ENCODE peak calls at places on chromosomes 12 and 14, in eight cellular contexts. One of them, this sample, is unnamed.

GRCh38 chr12:11581179-11581755 is 68.2 kb upstream of the ETV6 start:
- DNase-seq in ovary: peak; percentile 75
- DNase-seq in stomach: peak; percentile 72
- DNase-seq in tibial artery: peak; percentile 60
- DNase-seq in WERI-Rb-1: peak; percentile 48
- DNase-seq in heart right ventricle: no peak
- DNase-seq in CD8-positive, alpha-beta T cell: peak; percentile 63
- DNase-seq in psoas muscle: no peak
- DNase-seq in this sample: no peak

GRCh38 chr12:20505056-20505455 is 136.7 kb downstream of the PDE3A start:
- DNase-seq in ovary: no peak
- DNase-seq in stomach: no peak
- DNase-seq in tibial artery: no peak
- DNase-seq in WERI-Rb-1: no peak
- DNase-seq in heart right ventricle: no peak
- DNase-seq in CD8-positive, alpha-beta T cell: no peak
- DNase-seq in psoas muscle: no peak
- DNase-seq in this sample: no peak

GRCh38 chr14:21041676-21042433 is at the start of gene RNASE7:
- DNase-seq in ovary: no peak
- DNase-seq in stomach: no peak
- DNase-seq in tibial artery: no peak
- DNase-seq in WERI-Rb-1: no peak
- DNase-seq in heart right ventricle: no peak
- DNase-seq in CD8-positive, alpha-beta T cell: no peak
- DNase-seq in psoas muscle: peak; percentile 83
- DNase-seq in this sample: no peak

GRCh38 chr14:100417466-100417865 is 94.3 kb downstream of the SLC25A47 start:
- DNase-seq in ovary: peak; percentile 61
- DNase-seq in stomach: peak; percentile 57
- DNase-seq in tibial artery: no peak
- DNase-seq in WERI-Rb-1: peak; percentile 77
- DNase-seq in heart right ventricle: no peak
- DNase-seq in CD8-positive, alpha-beta T cell: no peak
- DNase-seq in psoas muscle: peak; percentile 64
- DNase-seq in this sample: no peak

GRCh38 chr14:104891664-104892500 is 26.8 kb downstream of the CEP170B start:
- DNase-seq in ovary: peak; percentile 16
- DNase-seq in stomach: no peak
- DNase-seq in tibial artery: no peak
- DNase-seq in WERI-Rb-1: peak; percentile 7
- DNase-seq in heart right ventricle: peak; percentile 13
- DNase-seq in CD8-positive, alpha-beta T cell: no peak
- DNase-seq in psoas muscle: peak; percentile 45
- DNase-seq in this sample: no peak

GRCh38 chr12:124174949-124175348 is 119.9 kb upstream of the RFLNA start:
- DNase-seq in ovary: no peak
- DNase-seq in stomach: no peak
- DNase-seq in tibial artery: no peak
- DNase-seq in WERI-Rb-1: no peak
- DNase-seq in heart right ventricle: no peak
- DNase-seq in CD8-positive, alpha-beta T cell: no peak
- DNase-seq in psoas muscle: no peak
- DNase-seq in this sample: no peak

GRCh38 chr12:125023065-125023464 is 29.6 kb downstream of the BRI3BP start:
- DNase-seq in ovary: no peak
- DNase-seq in stomach: no peak
- DNase-seq in tibial artery: no peak
- DNase-seq in WERI-Rb-1: no peak
- DNase-seq in heart right ventricle: no peak
- DNase-seq in CD8-positive, alpha-beta T cell: no peak
- DNase-seq in psoas muscle: no peak
- DNase-seq in this sample: no peak

GRCh38 chr12:67155863-67156262 is 113.3 kb upstream of the CAND1 start:
- DNase-seq in ovary: no peak
- DNase-seq in stomach: no peak
- DNase-seq in tibial artery: no peak
- DNase-seq in WERI-Rb-1: peak; percentile 54
- DNase-seq in heart right ventricle: no peak
- DNase-seq in CD8-positive, alpha-beta T cell: no peak
- DNase-seq in psoas muscle: no peak
- DNase-seq in this sample: no peak

GRCh38 chr14:64701660-64702059 is 2.6 kb upstream of the PLEKHG3 start:
- DNase-seq in ovary: no peak
- DNase-seq in stomach: no peak
- DNase-seq in tibial artery: no peak
- DNase-seq in WERI-Rb-1: no peak
- DNase-seq in heart right ventricle: no peak
- DNase-seq in CD8-positive, alpha-beta T cell: no peak
- DNase-seq in psoas muscle: no peak
- DNase-seq in this sample: peak; percentile 7

GRCh38 chr14:101734241-101734847 is 27.2 kb upstream of the PPP2R5C start:
- DNase-seq in ovary: no peak
- DNase-seq in stomach: no peak
- DNase-seq in tibial artery: no peak
- DNase-seq in WERI-Rb-1: no peak
- DNase-seq in heart right ventricle: no peak
- DNase-seq in CD8-positive, alpha-beta T cell: no peak
- DNase-seq in psoas muscle: no peak
- DNase-seq in this sample: no peak

GRCh38 chr12:98106201-98106600 is 409.2 kb upstream of the TMPO start:
- DNase-seq in ovary: no peak
- DNase-seq in stomach: no peak
- DNase-seq in tibial artery: no peak
- DNase-seq in WERI-Rb-1: peak; percentile 43
- DNase-seq in heart right ventricle: no peak
- DNase-seq in CD8-positive, alpha-beta T cell: no peak
- DNase-seq in psoas muscle: no peak
- DNase-seq in this sample: no peak

GRCh38 chr12:112978163-112979081 is at the start of gene OAS2:
- DNase-seq in ovary: peak; percentile 29
- DNase-seq in stomach: peak; percentile 80
- DNase-seq in tibial artery: peak; percentile 78
- DNase-seq in WERI-Rb-1: no peak
- DNase-seq in heart right ventricle: peak; percentile 23
- DNase-seq in CD8-positive, alpha-beta T cell: peak; percentile 65
- DNase-seq in psoas muscle: peak; percentile 54
- DNase-seq in this sample: peak; percentile 81

GRCh38 chr12:124005736-124006581 is 32.9 kb downstream of the ZNF664 start:
- DNase-seq in ovary: no peak
- DNase-seq in stomach: no peak
- DNase-seq in tibial artery: no peak
- DNase-seq in WERI-Rb-1: peak; percentile 90
- DNase-seq in heart right ventricle: no peak
- DNase-seq in CD8-positive, alpha-beta T cell: no peak
- DNase-seq in psoas muscle: no peak
- DNase-seq in this sample: no peak

GRCh38 chr14:51884086-51884927 is 23.9 kb downstream of the GNG2 start:
- DNase-seq in ovary: no peak
- DNase-seq in stomach: no peak
- DNase-seq in tibial artery: no peak
- DNase-seq in WERI-Rb-1: no peak
- DNase-seq in heart right ventricle: no peak
- DNase-seq in CD8-positive, alpha-beta T cell: no peak
- DNase-seq in psoas muscle: no peak
- DNase-seq in this sample: no peak

GRCh38 chr14:63727231-63727735 is 582 bp downstream of the SGPP1 start:
- DNase-seq in ovary: peak; percentile 37
- DNase-seq in stomach: peak; percentile 36
- DNase-seq in tibial artery: peak; percentile 36
- DNase-seq in WERI-Rb-1: peak; percentile 39
- DNase-seq in heart right ventricle: peak; percentile 55
- DNase-seq in CD8-positive, alpha-beta T cell: peak; percentile 9
- DNase-seq in psoas muscle: peak; percentile 73
- DNase-seq in this sample: no peak

GRCh38 chr14:37597538-37598084 is 2.2 kb downstream of the TTC6 start:
- DNase-seq in ovary: no peak
- DNase-seq in stomach: peak; percentile 69
- DNase-seq in tibial artery: no peak
- DNase-seq in WERI-Rb-1: peak; percentile 38
- DNase-seq in heart right ventricle: no peak
- DNase-seq in CD8-positive, alpha-beta T cell: no peak
- DNase-seq in psoas muscle: no peak
- DNase-seq in this sample: no peak

GRCh38 chr14:37598973-37599526 is 3.6 kb downstream of the TTC6 start:
- DNase-seq in ovary: no peak
- DNase-seq in stomach: no peak
- DNase-seq in tibial artery: no peak
- DNase-seq in WERI-Rb-1: no peak
- DNase-seq in heart right ventricle: no peak
- DNase-seq in CD8-positive, alpha-beta T cell: no peak
- DNase-seq in psoas muscle: no peak
- DNase-seq in this sample: no peak

GRCh38 chr14:37599527-37600368 is 4.3 kb downstream of the TTC6 start:
- DNase-seq in ovary: no peak
- DNase-seq in stomach: no peak
- DNase-seq in tibial artery: no peak
- DNase-seq in WERI-Rb-1: peak; percentile 19
- DNase-seq in heart right ventricle: no peak
- DNase-seq in CD8-positive, alpha-beta T cell: no peak
- DNase-seq in psoas muscle: no peak
- DNase-seq in this sample: no peak

GRCh38 chr14:37596790-37597189 is 1.4 kb downstream of the TTC6 start:
- DNase-seq in ovary: no peak
- DNase-seq in stomach: no peak
- DNase-seq in tibial artery: no peak
- DNase-seq in WERI-Rb-1: no peak
- DNase-seq in heart right ventricle: no peak
- DNase-seq in CD8-positive, alpha-beta T cell: no peak
- DNase-seq in psoas muscle: no peak
- DNase-seq in this sample: no peak

GRCh38 chr14:37598085-37598972 is 2.9 kb downstream of the TTC6 start:
- DNase-seq in ovary: no peak
- DNase-seq in stomach: peak; percentile 70
- DNase-seq in tibial artery: no peak
- DNase-seq in WERI-Rb-1: peak; percentile 49
- DNase-seq in heart right ventricle: no peak
- DNase-seq in CD8-positive, alpha-beta T cell: no peak
- DNase-seq in psoas muscle: no peak
- DNase-seq in this sample: no peak
- H3K4me3 ChIP-seq in ovary: no peak overlapping the region
- H3K4me3 ChIP-seq in stomach: peak overlapping the region; percentile 67
- H3K4me3 ChIP-seq in tibial artery: no peak overlapping the region
- H3K4me3 ChIP-seq in WERI-Rb-1: peak overlapping the region; percentile 44
- H3K4me3 ChIP-seq in heart right ventricle: peak overlapping the region; percentile 12
- H3K4me3 ChIP-seq in CD8-positive, alpha-beta T cell: no peak overlapping the region
- H3K4me3 ChIP-seq in psoas muscle: peak overlapping the region; percentile 44
- H3K4me3 ChIP-seq in this sample: no peak overlapping the region

GRCh38 chr14:42424501-42424900 is 817.8 kb downstream of the LRFN5 start:
- DNase-seq in ovary: no peak
- DNase-seq in stomach: no peak
- DNase-seq in tibial artery: no peak
- DNase-seq in WERI-Rb-1: no peak
- DNase-seq in heart right ventricle: no peak
- DNase-seq in CD8-positive, alpha-beta T cell: no peak
- DNase-seq in psoas muscle: no peak
- DNase-seq in this sample: no peak

GRCh38 chr14:42429401-42429800 is 822.7 kb downstream of the LRFN5 start:
- DNase-seq in ovary: no peak
- DNase-seq in stomach: no peak
- DNase-seq in tibial artery: no peak
- DNase-seq in WERI-Rb-1: no peak
- DNase-seq in heart right ventricle: no peak
- DNase-seq in CD8-positive, alpha-beta T cell: no peak
- DNase-seq in psoas muscle: no peak
- DNase-seq in this sample: no peak

GRCh38 chr14:42428996-42429395 is 822.3 kb downstream of the LRFN5 start:
- DNase-seq in ovary: no peak
- DNase-seq in stomach: no peak
- DNase-seq in tibial artery: no peak
- DNase-seq in WERI-Rb-1: no peak
- DNase-seq in heart right ventricle: no peak
- DNase-seq in CD8-positive, alpha-beta T cell: no peak
- DNase-seq in psoas muscle: no peak
- DNase-seq in this sample: no peak
- H3K27ac ChIP-seq in ovary: no peak overlapping the region
- H3K27ac ChIP-seq in stomach: no peak overlapping the region
- H3K27ac ChIP-seq in tibial artery: no peak overlapping the region
- H3K27ac ChIP-seq in WERI-Rb-1: no peak overlapping the region
- H3K27ac ChIP-seq in heart right ventricle: no peak overlapping the region
- H3K27ac ChIP-seq in CD8-positive, alpha-beta T cell: no peak overlapping the region
- H3K27ac ChIP-seq in psoas muscle: no peak overlapping the region
- H3K27ac ChIP-seq in this sample: no peak overlapping the region

GRCh38 chr12:110372056-110372425 is 31.5 kb downstream of the ANAPC7 start:
- DNase-seq in ovary: no peak
- DNase-seq in stomach: no peak
- DNase-seq in tibial artery: no peak
- DNase-seq in WERI-Rb-1: no peak
- DNase-seq in heart right ventricle: no peak
- DNase-seq in CD8-positive, alpha-beta T cell: no peak
- DNase-seq in psoas muscle: no peak
- DNase-seq in this sample: no peak
- H3K36me3 ChIP-seq in ovary: no peaks in the 10 kb centered on the region
- H3K36me3 ChIP-seq in stomach: peaks cover 71% of the 10 kb centered on the region
- H3K36me3 ChIP-seq in tibial artery: peaks cover 49% of the 10 kb centered on the region
- H3K36me3 ChIP-seq in WERI-Rb-1: peaks cover 72% of the 10 kb centered on the region
- H3K36me3 ChIP-seq in heart right ventricle: peaks cover 70% of the 10 kb centered on the region
- H3K36me3 ChIP-seq in CD8-positive, alpha-beta T cell: peaks cover 32% of the 10 kb centered on the region
- H3K36me3 ChIP-seq in psoas muscle: peaks cover 67% of the 10 kb centered on the region
- H3K36me3 ChIP-seq in this sample: peaks cover 10% of the 10 kb centered on the region

GRCh38 chr14:82565825-82566224 is 1032.2 kb upstream of the SEL1L start:
- DNase-seq in ovary: no peak
- DNase-seq in stomach: no peak
- DNase-seq in tibial artery: no peak
- DNase-seq in WERI-Rb-1: no peak
- DNase-seq in heart right ventricle: no peak
- DNase-seq in CD8-positive, alpha-beta T cell: no peak
- DNase-seq in psoas muscle: no peak
- DNase-seq in this sample: no peak
- H3K4me3 ChIP-seq in ovary: no peak overlapping the region
- H3K4me3 ChIP-seq in stomach: no peak overlapping the region
- H3K4me3 ChIP-seq in tibial artery: no peak overlapping the region
- H3K4me3 ChIP-seq in WERI-Rb-1: no peak overlapping the region
- H3K4me3 ChIP-seq in heart right ventricle: no peak overlapping the region
- H3K4me3 ChIP-seq in CD8-positive, alpha-beta T cell: no peak overlapping the region
- H3K4me3 ChIP-seq in psoas muscle: no peak overlapping the region
- H3K4me3 ChIP-seq in this sample: no peak overlapping the region

DNA sequence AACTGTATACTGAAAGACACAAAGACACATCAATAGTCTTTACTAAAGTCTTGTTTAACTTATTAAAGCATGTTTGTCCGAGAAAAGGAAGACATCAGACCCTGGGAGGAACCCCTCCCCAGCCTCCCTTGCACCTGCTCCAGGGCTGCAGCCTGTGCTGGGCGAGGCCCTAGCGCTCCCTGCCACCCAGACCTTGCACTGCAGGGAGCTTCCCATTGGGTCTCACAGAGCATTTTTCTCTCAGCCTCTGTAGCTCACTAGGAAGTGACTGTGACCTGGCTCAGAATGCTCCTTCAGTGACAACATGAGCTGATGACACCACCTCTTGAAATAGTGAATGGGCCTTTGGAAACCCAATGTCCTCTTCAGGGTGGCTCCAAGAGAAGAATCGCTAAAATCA is 461.2 kb downstream of the TMEM121 start:
- DNase-seq in ovary: no peak
- DNase-seq in stomach: no peak
- DNase-seq in tibial artery: no peak
- DNase-seq in WERI-Rb-1: no peak
- DNase-seq in heart right ventricle: no peak
- DNase-seq in CD8-positive, alpha-beta T cell: no peak
- DNase-seq in psoas muscle: no peak
- DNase-seq in this sample: no peak
- H3K27ac ChIP-seq in ovary: no peak overlapping the region
- H3K27ac ChIP-seq in stomach: no peak overlapping the region
- H3K27ac ChIP-seq in tibial artery: no peak overlapping the region
- H3K27ac ChIP-seq in WERI-Rb-1: no peak overlapping the region
- H3K27ac ChIP-seq in heart right ventricle: no peak overlapping the region
- H3K27ac ChIP-seq in CD8-positive, alpha-beta T cell: no peak overlapping the region
- H3K27ac ChIP-seq in psoas muscle: no peak overlapping the region
- H3K27ac ChIP-seq in this sample: no peak overlapping the region

GRCh38 chr12:48069253-48069652 is 36.6 kb downstream of the SENP1 start:
- DNase-seq in ovary: no peak
- DNase-seq in stomach: no peak
- DNase-seq in tibial artery: no peak
- DNase-seq in WERI-Rb-1: no peak
- DNase-seq in heart right ventricle: no peak
- DNase-seq in CD8-positive, alpha-beta T cell: no peak
- DNase-seq in psoas muscle: no peak
- DNase-seq in this sample: no peak
- H3K36me3 ChIP-seq in ovary: no peaks in the 10 kb centered on the region
- H3K36me3 ChIP-seq in stomach: peaks cover 98% of the 10 kb centered on the region
- H3K36me3 ChIP-seq in tibial artery: peaks cover 92% of the 10 kb centered on the region
- H3K36me3 ChIP-seq in WERI-Rb-1: peaks cover 75% of the 10 kb centered on the region
- H3K36me3 ChIP-seq in heart right ventricle: peaks cover 99% of the 10 kb centered on the region
- H3K36me3 ChIP-seq in CD8-positive, alpha-beta T cell: peaks cover 38% of the 10 kb centered on the region
- H3K36me3 ChIP-seq in psoas muscle: peaks cover 98% of the 10 kb centered on the region
- H3K36me3 ChIP-seq in this sample: peaks cover 24% of the 10 kb centered on the region

This sample was measured in ascending aorta.